ENCODE peak calls at places on chromosomes 16 and 17, in four cellular contexts. N is endothelial cell of umbilical vein, E is H1, D is uterus. U is an unnamed sample.

GRCh38 chr16:47657977-47658376 is 196.8 kb downstream of the PHKB start:
- DNase-seq in N (no peak), E (no peak), D (no peak), U (no peak)

GRCh38 chr16:88286301-88286923 is 96.3 kb upstream of the ZNF469 start:
- DNase-seq in N (no peak), E (no peak), D (no peak), U (no peak)

GRCh38 chr17:27669136-27669535 is 38.1 kb downstream of the LGALS9 start:
- DNase-seq in N (no peak), E (no peak), D (no peak), U (no peak)

GRCh38 chr16:64711596-64711995 is 410.3 kb downstream of the CDH11 start:
- DNase-seq in N (no peak), E (no peak), D (no peak), U (no peak)

GRCh38 chr17:43898446-43898845 is 8.9 kb downstream of the MPP2 start:
- DNase-seq in N (no peak), E (no peak), D (no peak), U (no peak)

GRCh38 chr17:2721603-2722002 is 10.0 kb upstream of the CLUH start:
- DNase-seq in N (no peak), E (no peak), D (no peak), U (no peak)

GRCh38 chr17:18248300-18248731 is 10.2 kb downstream of the FLII start:
- DNase-seq in N (peak; percentile 91), E (peak; percentile 76), D (peak; percentile 67), U (no peak)

GRCh38 chr17:79993390-79994221 is 42.1 kb downstream of the TBC1D16 start:
- DNase-seq in N (no peak), E (no peak), D (peak; percentile 91), U (no peak)

GRCh38 chr17:42720996-42721583 is 23.8 kb downstream of the EZH1 start:
- DNase-seq in N (peak; percentile 73), E (no peak), D (no peak), U (no peak)

GRCh38 chr16:81923296-81923695 is 88.0 kb downstream of the SDR42E1 start:
- DNase-seq in N (no peak), E (no peak), D (no peak), U (no peak)

DNA sequence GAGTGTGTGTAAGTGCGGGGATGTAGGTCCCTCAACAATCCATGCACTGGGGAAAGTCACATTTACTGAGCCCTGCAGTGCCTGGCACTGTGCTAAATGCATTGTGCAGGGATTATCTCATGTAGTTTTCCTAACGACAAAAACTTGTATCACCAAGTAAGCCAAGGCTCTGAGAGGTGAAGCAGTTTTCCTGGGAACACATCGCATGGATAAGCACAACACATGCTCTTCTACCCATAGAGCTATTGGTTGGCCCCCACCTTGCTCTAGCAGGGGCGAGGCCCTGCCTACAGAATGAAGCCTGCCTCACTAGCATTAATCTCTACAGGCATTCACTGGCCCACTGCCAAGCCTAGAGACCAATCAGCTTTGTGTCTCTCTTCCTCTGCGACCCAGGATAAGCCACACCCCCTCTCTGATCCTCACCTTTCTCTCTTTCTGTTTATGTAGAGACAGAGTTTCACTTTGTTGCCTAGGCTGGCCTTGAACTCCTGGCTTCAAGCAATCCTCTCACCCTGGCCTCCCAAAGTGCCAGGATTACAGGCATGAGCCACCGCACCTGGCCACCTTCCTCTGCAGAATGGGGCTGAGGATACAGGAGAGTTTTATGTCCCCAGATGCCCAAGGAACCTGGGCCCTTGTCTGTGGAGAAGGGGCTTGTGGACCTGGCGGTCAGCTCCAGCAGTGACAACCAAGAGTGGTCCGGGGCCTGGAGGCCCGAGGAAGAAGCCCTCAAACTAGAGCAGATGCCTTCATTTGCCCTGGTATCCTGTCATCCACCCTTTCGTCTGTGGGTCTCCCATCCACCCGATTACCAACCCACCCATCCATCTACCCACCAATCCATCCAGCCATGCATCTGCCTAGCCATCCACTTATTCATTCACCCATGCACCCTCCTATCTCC is 12.8 kb downstream of the CDH16 start:
- DNase-seq in N (no peak), E (no peak), D (no peak), U (no peak)
- TF ChIP-seq POLR2A in N (no peak), E (no peak), D (no peak), U (no peak)

GRCh38 chr16:30816769-30817168 is 29.8 kb upstream of the ZNF629 start:
- DNase-seq in N (no peak), E (no peak), D (no peak), U (no peak)

GRCh38 chr16:30808163-30808562 is 21.2 kb upstream of the ZNF629 start:
- DNase-seq in N (no peak), E (no peak), D (no peak), U (no peak)

DNA sequence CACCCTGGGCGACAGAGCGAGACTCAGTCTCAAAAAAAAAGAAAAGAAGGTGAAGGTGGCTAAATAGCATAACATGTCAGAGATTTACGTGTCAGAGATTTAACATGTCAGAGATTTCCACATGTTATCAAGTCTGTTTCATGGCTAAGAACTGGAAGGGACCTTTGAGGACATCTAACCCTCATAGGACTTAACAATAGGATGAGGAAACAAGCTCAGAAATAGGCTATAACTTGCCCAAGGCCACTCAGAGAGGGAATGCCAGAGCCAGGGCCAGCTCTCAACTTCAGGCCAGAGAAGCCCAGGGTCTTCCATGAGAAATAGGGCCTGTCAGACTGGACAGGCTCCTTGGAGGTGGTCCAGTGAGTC is 26.8 kb upstream of the ZNF629 start:
- DNase-seq in N (no peak), E (no peak), D (no peak), U (no peak)
- H3K27ac ChIP-seq in N (peak overlapping the region; percentile 44), E (no peak overlapping the region), D (peak overlapping the region; percentile 74), U (peak overlapping the region; percentile 89)

GRCh38 chr16:31764103-31764502 is 109.5 kb upstream of the ZNF267 start:
- DNase-seq in N (no peak), E (no peak), D (no peak), U (no peak)

DNA sequence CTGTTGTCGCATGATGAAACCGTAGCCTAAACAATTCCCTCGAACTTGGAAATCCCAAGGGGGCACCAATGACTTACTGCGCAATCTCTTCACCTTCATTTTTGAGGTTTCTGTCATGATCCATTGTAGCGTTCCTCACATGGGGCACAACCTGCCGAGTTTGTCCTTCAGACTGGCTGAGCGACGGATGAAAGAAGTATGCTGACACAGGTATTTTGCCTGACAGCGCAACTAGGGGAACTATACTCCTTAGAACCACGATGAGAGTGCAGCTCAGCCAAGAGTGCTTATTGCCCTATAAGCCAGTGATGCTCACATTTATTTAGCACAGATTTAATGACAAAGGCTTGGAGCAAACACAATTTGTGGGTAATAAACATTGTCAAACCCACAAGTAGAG is 106.3 kb upstream of the ZNF267 start:
- DNase-seq in N (no peak), E (no peak), D (no peak), U (no peak)
- H3K9me3 ChIP-seq in N (peaks cover 15% of the 10 kb centered on the region), E (peaks cover 69% of the 10 kb centered on the region), D (no peaks in the 10 kb centered on the region), U (peaks cover 93% of the 10 kb centered on the region)

DNA sequence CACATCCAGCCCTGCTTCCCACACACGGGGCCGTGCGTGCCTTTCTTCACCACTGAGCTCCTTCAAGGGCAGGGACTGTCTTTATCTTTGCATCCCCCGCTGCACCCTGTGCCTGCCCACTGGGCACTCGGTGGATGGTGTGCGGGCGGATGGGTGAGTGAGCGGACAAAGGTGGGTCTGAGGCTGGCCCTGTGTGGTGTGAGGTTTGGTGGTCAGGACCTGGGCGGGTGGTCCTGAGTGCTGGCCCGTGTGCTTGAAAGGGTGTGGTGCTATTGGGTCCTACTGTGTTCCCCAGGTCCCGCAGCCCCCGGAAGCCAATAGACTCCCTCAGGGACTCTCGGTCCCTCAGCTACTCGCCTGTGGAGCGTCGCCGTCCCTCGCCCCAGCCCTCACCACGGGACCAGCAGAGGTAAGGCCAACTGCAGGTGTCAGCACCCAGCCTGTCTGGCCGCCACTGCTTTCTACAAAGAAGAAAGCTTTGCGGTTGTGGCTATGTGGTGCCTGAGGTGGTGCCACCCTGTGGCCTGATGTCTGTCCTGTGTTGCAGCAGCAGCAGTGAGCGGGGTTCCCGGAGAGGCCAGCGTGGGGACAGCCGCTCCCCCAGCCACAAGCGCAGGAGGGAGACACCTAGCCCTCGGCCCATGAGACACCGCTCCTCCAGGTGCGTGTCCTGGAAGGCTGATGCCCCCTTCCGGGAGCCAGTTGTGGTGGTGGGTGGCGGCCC is 6.9 kb downstream of the ELOB start:
- DNase-seq in N (no peak), E (no peak), D (no peak), U (no peak)
- TF ChIP-seq POLR2A in N (no peak), E (peak; percentile 66), D (no peak), U (no peak)

DNA sequence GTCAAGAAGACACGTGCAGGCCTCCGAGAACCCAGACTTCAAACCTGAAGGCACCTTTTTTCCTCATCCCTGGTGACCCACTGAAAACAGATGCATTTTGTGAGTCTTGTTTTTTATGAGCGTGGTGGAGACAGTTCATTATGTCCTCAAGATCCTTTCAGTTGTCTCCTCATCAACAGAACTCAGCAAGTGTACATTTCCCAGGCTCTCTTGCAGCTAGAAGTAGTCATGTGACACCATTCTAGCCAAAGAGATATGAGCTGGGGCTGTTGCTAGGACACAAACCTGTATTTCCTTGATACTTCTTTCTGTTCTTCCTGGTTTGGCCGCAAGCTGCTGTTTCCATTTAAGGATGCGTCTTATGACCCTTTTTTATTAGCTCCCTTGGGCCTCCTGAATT is 135.7 kb upstream of the FOXF1 start:
- DNase-seq in N (no peak), E (no peak), D (no peak), U (no peak)
- H3K27ac ChIP-seq in N (no peak overlapping the region), E (no peak overlapping the region), D (no peak overlapping the region), U (no peak overlapping the region)

GRCh38 chr16:58048494-58048893 is 22.9 kb downstream of the MMP15 start:
- DNase-seq in N (no peak), E (no peak), D (no peak), U (no peak)

GRCh38 chr16:58045096-58045495 is 19.5 kb downstream of the MMP15 start:
- DNase-seq in N (no peak), E (no peak), D (no peak), U (no peak)

GRCh38 chr16:58047557-58048348 is 22.2 kb downstream of the MMP15 start:
- DNase-seq in N (no peak), E (no peak), D (no peak), U (no peak)

GRCh38 chr16:58046054-58046881 is 20.7 kb downstream of the MMP15 start:
- DNase-seq in N (no peak), E (no peak), D (no peak), U (no peak)

GRCh38 chr16:58046936-58047335 is 21.4 kb downstream of the MMP15 start:
- DNase-seq in N (no peak), E (no peak), D (no peak), U (no peak)
- H3K9me3 ChIP-seq in N (no peaks in the 10 kb centered on the region), E (no peaks in the 10 kb centered on the region), D (no peaks in the 10 kb centered on the region), U (no peaks in the 10 kb centered on the region)

DNA sequence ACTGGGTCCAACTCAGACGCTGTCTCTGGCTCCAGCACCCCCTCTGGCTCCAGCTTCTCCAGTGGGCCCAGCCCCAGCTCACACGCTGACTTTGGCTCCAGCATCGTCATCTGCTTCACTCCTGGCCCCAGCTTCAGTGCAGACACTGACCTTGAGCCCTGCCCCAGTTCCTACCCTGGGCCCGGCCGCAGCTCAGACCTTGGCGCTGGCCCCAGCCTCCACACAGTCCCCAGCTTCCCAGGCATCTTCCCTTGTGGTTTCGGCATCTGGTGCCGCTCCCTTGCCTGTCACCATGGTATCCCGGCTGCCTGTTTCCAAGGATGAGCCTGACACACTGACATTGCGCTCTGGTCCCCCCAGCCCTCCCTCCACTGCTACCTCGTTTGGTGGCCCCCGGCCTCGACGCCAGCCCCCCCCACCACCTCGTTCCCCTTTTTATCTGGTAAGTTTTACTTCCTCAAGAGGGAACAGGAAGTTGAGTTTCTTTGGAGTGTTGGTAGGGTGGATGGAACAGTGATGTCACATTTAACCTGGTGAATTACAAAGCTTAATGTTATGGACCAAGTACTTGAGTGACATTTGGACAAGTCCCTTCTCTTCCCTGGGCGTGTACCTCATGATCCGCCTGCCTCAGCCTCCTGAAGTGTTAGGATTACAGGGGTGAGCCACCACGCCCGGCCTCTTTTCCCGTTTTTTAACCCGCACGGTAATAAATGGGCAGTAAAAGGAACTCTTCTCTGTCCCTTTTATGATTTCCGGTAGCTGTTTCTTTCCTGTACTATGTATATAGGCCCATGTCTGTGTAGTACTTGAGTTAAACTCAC is 23.4 kb upstream of the PHKG2 start:
- DNase-seq in N (no peak), E (no peak), D (no peak), U (no peak)
- TF ChIP-seq POLR2A in N (no peak), E (no peak), D (no peak), U (no peak)

GRCh38 chr17:50656509-50656908 is 21.8 kb downstream of the ABCC3 start:
- DNase-seq in N (no peak), E (no peak), D (no peak), U (no peak)
- H3K27ac ChIP-seq in N (no peak overlapping the region), E (no peak overlapping the region), D (no peak overlapping the region), U (no peak overlapping the region)

U was measured in esophagus squamous epithelium.